ENCODE peak calls at places on chromosome 9, in four cellular contexts. One of them, this sample, is unnamed.

GRCh38 chr9:88590558-88591146 is 55.7 kb downstream of the NXNL2 start:
- DNase-seq in lung: no peak
- DNase-seq in CD8-positive, alpha-beta T cell: no peak
- DNase-seq in lower lobe of right lung: no peak
- DNase-seq in this sample: no peak

GRCh38 chr9:131824953-131825495 is 85.1 kb upstream of the RAPGEF1 start:
- DNase-seq in CD8-positive, alpha-beta T cell: no peak
- DNase-seq in lower lobe of right lung: no peak
- DNase-seq in lung: no peak
- DNase-seq in this sample: no peak

GRCh38 chr9:24602687-24603352 is 57.1 kb upstream of the IZUMO3 start:
- DNase-seq in lung: no peak
- DNase-seq in lower lobe of right lung: no peak
- DNase-seq in CD8-positive, alpha-beta T cell: no peak
- DNase-seq in this sample: peak

GRCh38 chr9:129554649-129555048 is 66.3 kb downstream of the C9orf50 start:
- DNase-seq in lower lobe of right lung: no peak
- DNase-seq in lung: no peak
- DNase-seq in CD8-positive, alpha-beta T cell: no peak
- DNase-seq in this sample: no peak

GRCh38 chr9:14309403-14309802 is 4.5 kb downstream of the NFIB start:
- DNase-seq in CD8-positive, alpha-beta T cell: no peak
- DNase-seq in lower lobe of right lung: no peak
- DNase-seq in lung: no peak
- DNase-seq in this sample: no peak

GRCh38 chr9:110089681-110090370 is 118.1 kb downstream of the C9orf152 start:
- DNase-seq in lung: no peak
- DNase-seq in lower lobe of right lung: peak
- DNase-seq in CD8-positive, alpha-beta T cell: no peak
- DNase-seq in this sample: no peak

GRCh38 chr9:133587051-133587450 is 22.1 kb downstream of the FAM163B start:
- DNase-seq in lower lobe of right lung: no peak
- DNase-seq in CD8-positive, alpha-beta T cell: no peak
- DNase-seq in lung: no peak
- DNase-seq in this sample: no peak

GRCh38 chr9:34961574-34962480 is 3.7 kb downstream of the PHF24 start:
- DNase-seq in lower lobe of right lung: no peak
- DNase-seq in lung: no peak
- DNase-seq in CD8-positive, alpha-beta T cell: no peak
- DNase-seq in this sample: peak

GRCh38 chr9:16884373-16884772 is 13.9 kb upstream of the BNC2 start:
- DNase-seq in CD8-positive, alpha-beta T cell: no peak
- DNase-seq in lower lobe of right lung: no peak
- DNase-seq in lung: no peak
- DNase-seq in this sample: no peak

GRCh38 chr9:108002296-108003056 is 512.9 kb upstream of the KLF4 start:
- DNase-seq in lung: peak
- DNase-seq in lower lobe of right lung: no peak
- DNase-seq in CD8-positive, alpha-beta T cell: no peak
- DNase-seq in this sample: no peak

GRCh38 chr9:115628426-115628825 is 510.5 kb upstream of the TNC start:
- DNase-seq in lower lobe of right lung: no peak
- DNase-seq in CD8-positive, alpha-beta T cell: no peak
- DNase-seq in lung: no peak
- DNase-seq in this sample: no peak

GRCh38 chr9:129143461-129143927 is 32.3 kb downstream of the PTPA start:
- DNase-seq in lung: peak
- DNase-seq in CD8-positive, alpha-beta T cell: no peak
- DNase-seq in lower lobe of right lung: peak
- DNase-seq in this sample: no peak

GRCh38 chr9:134489621-134490380 is 151.8 kb upstream of the COL5A1 start:
- DNase-seq in lung: no peak
- DNase-seq in CD8-positive, alpha-beta T cell: no peak
- DNase-seq in lower lobe of right lung: no peak
- DNase-seq in this sample: no peak

GRCh38 chr9:36142510-36143161 is 6.1 kb downstream of the GLIPR2 start:
- DNase-seq in lower lobe of right lung: no peak
- DNase-seq in CD8-positive, alpha-beta T cell: no peak
- DNase-seq in lung: no peak
- DNase-seq in this sample: no peak

GRCh38 chr9:133043449-133044035 is 12.7 kb downstream of the GTF3C5 start:
- DNase-seq in lung: no peak
- DNase-seq in lower lobe of right lung: no peak
- DNase-seq in CD8-positive, alpha-beta T cell: no peak
- DNase-seq in this sample: no peak

GRCh38 chr9:86073839-86074238 is 25.5 kb downstream of the GOLM1 start:
- DNase-seq in lung: no peak
- DNase-seq in lower lobe of right lung: no peak
- DNase-seq in CD8-positive, alpha-beta T cell: no peak
- DNase-seq in this sample: no peak

GRCh38 chr9:93648181-93648580 is 71.8 kb downstream of the PHF2 start:
- DNase-seq in lung: no peak
- DNase-seq in lower lobe of right lung: no peak
- DNase-seq in CD8-positive, alpha-beta T cell: no peak
- DNase-seq in this sample: no peak

GRCh38 chr9:973295-973842 is 3.1 kb upstream of the DMRT3 start:
- DNase-seq in lung: no peak
- DNase-seq in lower lobe of right lung: no peak
- DNase-seq in CD8-positive, alpha-beta T cell: no peak
- DNase-seq in this sample: no peak

GRCh38 chr9:129319938-129320481 is 141.9 kb upstream of the IER5L start:
- DNase-seq in lung: no peak
- DNase-seq in lower lobe of right lung: no peak
- DNase-seq in CD8-positive, alpha-beta T cell: no peak
- DNase-seq in this sample: no peak

GRCh38 chr9:135410421-135410820 is 69.2 kb upstream of the PPP1R26 start:
- DNase-seq in lung: no peak
- DNase-seq in lower lobe of right lung: no peak
- DNase-seq in CD8-positive, alpha-beta T cell: no peak
- DNase-seq in this sample: no peak

GRCh38 chr9:4090491-4090890 is 209.4 kb downstream of the GLIS3 start:
- DNase-seq in lower lobe of right lung: no peak
- DNase-seq in lung: no peak
- DNase-seq in CD8-positive, alpha-beta T cell: no peak
- DNase-seq in this sample: no peak

GRCh38 chr9:136175745-136176290 is 29.1 kb downstream of the LHX3 start:
- DNase-seq in CD8-positive, alpha-beta T cell: no peak
- DNase-seq in lower lobe of right lung: no peak
- DNase-seq in lung: no peak
- DNase-seq in this sample: no peak

GRCh38 chr9:3948826-3949578 is 350.9 kb downstream of the GLIS3 start:
- DNase-seq in lung: no peak
- DNase-seq in CD8-positive, alpha-beta T cell: no peak
- DNase-seq in lower lobe of right lung: no peak
- DNase-seq in this sample: no peak

GRCh38 chr9:137232101-137232500 is 1.4 kb downstream of the SLC34A3 start:
- DNase-seq in lower lobe of right lung: no peak
- DNase-seq in lung: no peak
- DNase-seq in CD8-positive, alpha-beta T cell: no peak
- DNase-seq in this sample: no peak

GRCh38 chr9:137230720-137231207 is at the start of gene SLC34A3:
- DNase-seq in lung: no peak
- DNase-seq in CD8-positive, alpha-beta T cell: no peak
- DNase-seq in lower lobe of right lung: no peak
- DNase-seq in this sample: no peak

GRCh38 chr9:137232510-137232909 is 1.8 kb downstream of the SLC34A3 start:
- DNase-seq in lower lobe of right lung: no peak
- DNase-seq in CD8-positive, alpha-beta T cell: no peak
- DNase-seq in lung: no peak
- DNase-seq in this sample: no peak

GRCh38 chr9:137229903-137230719 is 590 bp upstream of the SLC34A3 start:
- DNase-seq in lung: no peak
- DNase-seq in lower lobe of right lung: no peak
- DNase-seq in CD8-positive, alpha-beta T cell: no peak
- DNase-seq in this sample: no peak

GRCh38 chr9:137231313-137232039 is 775 bp downstream of the SLC34A3 start:
- DNase-seq in lower lobe of right lung: no peak
- DNase-seq in CD8-positive, alpha-beta T cell: no peak
- DNase-seq in lung: no peak
- DNase-seq in this sample: no peak
- H3K27ac ChIP-seq in lower lobe of right lung: no peak
- H3K27ac ChIP-seq in CD8-positive, alpha-beta T cell: no peak
- H3K27ac ChIP-seq in lung: no peak
- H3K27ac ChIP-seq in this sample: no peak

GRCh38 chr9:114616684-114617520 is 5.8 kb downstream of the TMEM268 start:
- DNase-seq in CD8-positive, alpha-beta T cell: no peak
- DNase-seq in lung: peak
- DNase-seq in lower lobe of right lung: peak
- DNase-seq in this sample: no peak

GRCh38 chr9:114612272-114612923 is 1.3 kb downstream of the TMEM268 start:
- DNase-seq in CD8-positive, alpha-beta T cell: no peak
- DNase-seq in lower lobe of right lung: no peak
- DNase-seq in lung: no peak
- DNase-seq in this sample: no peak

GRCh38 chr9:114613087-114613486 is 2.0 kb downstream of the TMEM268 start:
- DNase-seq in lung: no peak
- DNase-seq in lower lobe of right lung: no peak
- DNase-seq in CD8-positive, alpha-beta T cell: no peak
- DNase-seq in this sample: no peak

GRCh38 chr9:114613919-114614318 is 2.8 kb downstream of the TMEM268 start:
- DNase-seq in lower lobe of right lung: no peak
- DNase-seq in CD8-positive, alpha-beta T cell: no peak
- DNase-seq in lung: no peak
- DNase-seq in this sample: no peak

GRCh38 chr9:114614373-114614772 is 3.3 kb downstream of the TMEM268 start:
- DNase-seq in CD8-positive, alpha-beta T cell: no peak
- DNase-seq in lung: no peak
- DNase-seq in lower lobe of right lung: no peak
- DNase-seq in this sample: no peak
- TF ChIP-seq CTCF in CD8-positive, alpha-beta T cell: no peak
- TF ChIP-seq CTCF in lung: no peak
- TF ChIP-seq CTCF in lower lobe of right lung: no peak
- TF ChIP-seq CTCF in this sample: no peak

GRCh38 chr9:18999173-18999785 is 33.7 kb downstream of the SAXO1 start:
- DNase-seq in CD8-positive, alpha-beta T cell: no peak
- DNase-seq in lower lobe of right lung: no peak
- DNase-seq in lung: no peak
- DNase-seq in this sample: no peak
- H3K27ac ChIP-seq in CD8-positive, alpha-beta T cell: no peak
- H3K27ac ChIP-seq in lower lobe of right lung: no peak
- H3K27ac ChIP-seq in lung: no peak
- H3K27ac ChIP-seq in this sample: no peak

GRCh38 chr9:80503692-80504400 is 932.1 kb downstream of the TLE4 start:
- DNase-seq in CD8-positive, alpha-beta T cell: no peak
- DNase-seq in lung: no peak
- DNase-seq in lower lobe of right lung: no peak
- DNase-seq in this sample: no peak

GRCh38 chr9:80498165-80498564 is 926.4 kb downstream of the TLE4 start:
- DNase-seq in CD8-positive, alpha-beta T cell: no peak
- DNase-seq in lung: no peak
- DNase-seq in lower lobe of right lung: no peak
- DNase-seq in this sample: no peak

GRCh38 chr9:80496901-80497565 is 925.3 kb downstream of the TLE4 start:
- DNase-seq in lung: no peak
- DNase-seq in CD8-positive, alpha-beta T cell: no peak
- DNase-seq in lower lobe of right lung: no peak
- DNase-seq in this sample: no peak

GRCh38 chr9:80501635-80502034 is 929.9 kb downstream of the TLE4 start:
- DNase-seq in lung: no peak
- DNase-seq in CD8-positive, alpha-beta T cell: no peak
- DNase-seq in lower lobe of right lung: no peak
- DNase-seq in this sample: no peak

GRCh38 chr9:80500300-80500699 is 928.5 kb downstream of the TLE4 start:
- DNase-seq in lung: no peak
- DNase-seq in CD8-positive, alpha-beta T cell: no peak
- DNase-seq in lower lobe of right lung: no peak
- DNase-seq in this sample: no peak
- TF ChIP-seq CTCF in lung: no peak
- TF ChIP-seq CTCF in CD8-positive, alpha-beta T cell: no peak
- TF ChIP-seq CTCF in lower lobe of right lung: no peak
- TF ChIP-seq CTCF in this sample: no peak

DNA sequence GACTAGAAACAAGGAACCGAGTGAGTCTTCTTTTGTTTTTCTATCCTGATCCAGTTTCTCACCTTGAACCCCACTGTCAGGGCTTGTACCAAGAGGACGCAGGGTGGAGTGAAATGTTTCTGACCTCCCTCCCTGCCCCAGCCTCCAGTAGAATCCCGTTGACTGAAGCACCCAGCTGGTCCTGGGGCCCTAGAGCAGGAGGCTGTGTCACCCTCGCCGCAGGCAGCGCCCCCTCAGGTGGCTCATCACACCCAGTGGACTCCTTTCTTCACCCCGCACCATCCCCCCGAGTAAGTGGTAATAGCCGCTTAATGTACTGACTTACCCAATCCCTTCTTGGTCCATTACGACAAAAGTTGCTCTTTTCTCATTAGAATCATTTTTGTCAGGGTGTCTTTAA is 53.8 kb downstream of the MVB12B start:
- DNase-seq in lower lobe of right lung: no peak
- DNase-seq in CD8-positive, alpha-beta T cell: no peak
- DNase-seq in lung: no peak
- DNase-seq in this sample: no peak
- H3K27ac ChIP-seq in lower lobe of right lung: no peak
- H3K27ac ChIP-seq in CD8-positive, alpha-beta T cell: no peak
- H3K27ac ChIP-seq in lung: no peak
- H3K27ac ChIP-seq in this sample: no peak

GRCh38 chr9:2570615-2571479 is 50.7 kb upstream of the VLDLR start:
- DNase-seq in CD8-positive, alpha-beta T cell: peak
- DNase-seq in lung: peak
- DNase-seq in lower lobe of right lung: peak
- DNase-seq in this sample: no peak
- TF ChIP-seq CTCF in CD8-positive, alpha-beta T cell: no peak
- TF ChIP-seq CTCF in lung: no peak
- TF ChIP-seq CTCF in lower lobe of right lung: no peak
- TF ChIP-seq CTCF in this sample: no peak

DNA sequence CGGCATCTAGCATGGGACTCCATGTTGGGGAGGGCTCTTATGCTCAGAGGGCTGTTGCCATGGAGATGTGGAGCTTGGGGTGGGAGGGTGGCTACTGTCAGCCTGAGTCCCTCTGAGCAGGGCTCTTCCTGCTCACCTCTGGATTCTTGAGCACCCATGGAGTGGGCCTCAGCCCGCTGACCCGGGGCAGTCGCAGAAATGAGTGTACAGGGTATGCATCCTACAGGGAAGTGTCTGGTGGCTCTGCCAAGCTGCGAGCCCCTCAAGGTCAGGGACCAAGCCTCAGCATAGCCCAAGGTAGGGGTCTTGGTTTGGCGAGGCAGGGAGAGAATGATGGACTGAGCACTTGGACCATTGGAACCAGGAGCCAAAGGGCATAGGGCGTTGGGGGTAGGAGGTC is 104.1 kb downstream of the DAB2IP start:
- DNase-seq in lower lobe of right lung: no peak
- DNase-seq in CD8-positive, alpha-beta T cell: no peak
- DNase-seq in lung: no peak
- DNase-seq in this sample: no peak
- H3K27ac ChIP-seq in lower lobe of right lung: peak
- H3K27ac ChIP-seq in CD8-positive, alpha-beta T cell: no peak
- H3K27ac ChIP-seq in lung: no peak
- H3K27ac ChIP-seq in this sample: peak

This sample was measured in RWPE1.